ENCODE peak calls at places on chromosomes 5 and 9, in six cellular contexts. R, I, W, H, X and A are unnamed samples.

GRCh38 chr9:136545065-136545965 is 533 bp downstream of the NOTCH1 start:
- DNase-seq in I (peak), H (no peak), W (peak), X (no peak), R (no peak), A (no peak)

GRCh38 chr9:125844611-125845010 is 97.4 kb downstream of the PBX3 start:
- DNase-seq in X (no peak), W (no peak), H (no peak), I (no peak), R (no peak), A (no peak)

GRCh38 chr9:136769710-136770191 is 5.4 kb upstream of the LCN15 start:
- DNase-seq in I (peak), R (peak), X (no peak), W (peak), H (peak), A (no peak)

GRCh38 chr9:69822091-69822750 is 1.6 kb downstream of the CFAP95 start:
- DNase-seq in X (no peak), R (no peak), W (no peak), H (peak), I (no peak), A (no peak)

GRCh38 chr9:32707326-32707725 is 71.9 kb upstream of the TAF1L start:
- DNase-seq in X (no peak), H (no peak), I (no peak), W (no peak), R (no peak), A (no peak)

GRCh38 chr5:42599106-42599505 is 157.5 kb upstream of the CCDC152 start:
- DNase-seq in W (no peak), X (no peak), H (no peak), R (no peak), I (no peak), A (no peak)

GRCh38 chr9:8134629-8135028 is 335.1 kb upstream of the DMAC1 start:
- DNase-seq in I (no peak), R (no peak), X (no peak), W (no peak), H (no peak), A (no peak)

GRCh38 chr5:37715957-37716356 is 123.9 kb downstream of the GDNF start:
- DNase-seq in X (no peak), H (no peak), R (no peak), I (no peak), W (no peak), A (no peak)

GRCh38 chr5:169753795-169754194 is 116.7 kb downstream of the DOCK2 start:
- DNase-seq in I (no peak), R (no peak), X (no peak), H (no peak), W (no peak), A (peak)

GRCh38 chr9:136316271-136316751 is 11.0 kb upstream of the GPSM1 start:
- DNase-seq in W (peak), I (no peak), X (no peak), R (no peak), H (no peak), A (no peak)

GRCh38 chr5:162209005-162209605 is 141.5 kb downstream of the GABRG2 start:
- DNase-seq in I (peak), H (peak), W (no peak), R (no peak), X (peak), A (no peak)

GRCh38 chr5:83540105-83540504 is 68.6 kb downstream of the VCAN start:
- DNase-seq in W (no peak), R (no peak), X (no peak), I (no peak), H (no peak), A (no peak)

GRCh38 chr5:77419644-77420582 is 72.2 kb downstream of the WDR41 start:
- DNase-seq in W (no peak), H (no peak), R (no peak), X (no peak), I (no peak), A (no peak)

GRCh38 chr5:124176692-124177091 is 569.7 kb downstream of the ZNF608 start:
- DNase-seq in X (no peak), I (no peak), R (no peak), H (peak), W (no peak), A (no peak)

GRCh38 chr9:136608331-136609159 is 54.2 kb upstream of the EGFL7 start:
- DNase-seq in W (peak), X (no peak), I (no peak), R (no peak), H (no peak), A (no peak)

GRCh38 chr9:36665921-36666429 is 93.3 kb downstream of the MELK start:
- DNase-seq in W (no peak), X (no peak), I (no peak), R (no peak), H (no peak), A (no peak)

GRCh38 chr9:95181226-95181818 is 136.2 kb downstream of the FANCC start:
- DNase-seq in H (peak), I (peak), W (no peak), X (peak), R (no peak), A (no peak)

GRCh38 chr5:79743846-79744605 is 54.4 kb downstream of the CMYA5 start:
- DNase-seq in W (no peak), X (no peak), R (no peak), I (no peak), H (peak), A (no peak)

GRCh38 chr5:19987594-19988345 is at the start of gene CDH18:
- DNase-seq in X (no peak), I (peak), W (peak), R (peak), H (peak), A (peak)

GRCh38 chr5:45355189-45355992 is 340.8 kb downstream of the HCN1 start:
- DNase-seq in W (no peak), I (no peak), R (no peak), H (no peak), X (no peak), A (no peak)

GRCh38 chr5:23820764-23821471 is 313.5 kb downstream of the PRDM9 start:
- DNase-seq in W (no peak), H (peak), X (no peak), R (no peak), I (peak), A (no peak)

GRCh38 chr5:126742425-126742824 is 34.5 kb upstream of the LMNB1 start:
- DNase-seq in I (no peak), H (no peak), R (no peak), X (no peak), W (no peak), A (no peak)

GRCh38 chr5:132850066-132850465 is 16.2 kb downstream of the GDF9 start:
- DNase-seq in X (no peak), H (no peak), R (no peak), I (no peak), W (no peak), A (no peak)

GRCh38 chr5:113132579-113132978 is 156.0 kb downstream of the DCP2 start:
- DNase-seq in I (no peak), W (no peak), R (no peak), X (no peak), H (no peak), A (no peak)

GRCh38 chr5:126920291-126920690 is 110.1 kb downstream of the MARCHF3 start:
- DNase-seq in H (no peak), R (no peak), I (no peak), W (no peak), X (no peak), A (no peak)

GRCh38 chr5:172931001-172931536 is 28.2 kb upstream of the RPL26L1 start:
- DNase-seq in R (no peak), H (no peak), X (no peak), W (no peak), I (no peak), A (no peak)

GRCh38 chr9:82148849-82149544 is 160.4 kb downstream of the SPATA31D1 start:
- DNase-seq in W (no peak), H (no peak), X (no peak), R (no peak), I (peak), A (no peak)

GRCh38 chr5:68745459-68745858 is 348.4 kb upstream of the SLC30A5 start:
- DNase-seq in I (no peak), R (no peak), X (no peak), W (no peak), H (peak), A (no peak)

GRCh38 chr5:139863855-139864558 is 68.4 kb downstream of the PSD2 start:
- DNase-seq in X (no peak), W (peak), H (peak), R (peak), I (peak), A (no peak)

GRCh38 chr5:67401166-67401565 is 204.6 kb upstream of the CD180 start:
- DNase-seq in H (no peak), R (no peak), I (no peak), X (no peak), W (no peak), A (no peak)

GRCh38 chr5:107359033-107359915 is 311.5 kb downstream of the EFNA5 start:
- DNase-seq in I (no peak), W (no peak), R (no peak), X (no peak), H (no peak), A (no peak)

GRCh38 chr5:115402092-115402491 is 105.6 kb upstream of the CCDC112 start:
- DNase-seq in H (no peak), R (no peak), I (no peak), X (no peak), W (no peak), A (no peak)

GRCh38 chr5:109485030-109485429 is 75.3 kb upstream of the PJA2 start:
- DNase-seq in W (no peak), R (peak), X (no peak), I (peak), H (no peak), A (peak)

GRCh38 chr5:134506054-134507039 is 19.1 kb upstream of the JADE2 start:
- DNase-seq in H (peak), X (peak), R (peak), I (no peak), W (peak), A (peak)

GRCh38 chr9:75855509-75855908 is 35.0 kb upstream of the PCSK5 start:
- DNase-seq in I (no peak), R (no peak), X (peak), W (no peak), H (peak), A (no peak)

GRCh38 chr5:149345892-149346222 is 558 bp downstream of the GRPEL2 start:
- DNase-seq in R (no peak), I (no peak), H (peak), W (no peak), X (no peak), A (no peak)

GRCh38 chr9:16626577-16627130 is 243.8 kb downstream of the BNC2 start:
- DNase-seq in I (no peak), H (peak), R (peak), W (no peak), X (no peak), A (no peak)
- H3K4me3 ChIP-seq in I (peak), H (no peak), R (no peak), W (no peak), X (no peak), A (no peak)

GRCh38 chr9:131739988-131740648 is at the start of gene RAPGEF1:
- DNase-seq in I (peak), W (peak), H (peak), X (no peak), R (peak), A (peak)
- TF ChIP-seq POLR2AphosphoS5 in I (no peak), W (no peak), H (no peak), X (no peak), R (no peak), A (no peak)

GRCh38 chr9:35664531-35665470 is at the start of gene ARHGEF39:
- DNase-seq in X (peak), R (peak), H (peak), W (peak), I (peak), A (peak)
- TF ChIP-seq CTCF in X (no peak), R (no peak), H (peak), W (no peak), I (peak), A (no peak)

GRCh38 chr9:130039504-130040147 is 3.4 kb downstream of the FNBP1 start:
- DNase-seq in W (no peak), X (no peak), I (peak), H (peak), R (no peak), A (no peak)
- H3K4me3 ChIP-seq in W (no peak), X (no peak), I (no peak), H (no peak), R (peak), A (no peak)

GRCh38 chr9:113151696-113152630 is 1.2 kb downstream of the SLC31A2 start:
- DNase-seq in W (no peak), X (no peak), H (no peak), R (no peak), I (no peak), A (no peak)

GRCh38 chr9:113148377-113148715 is 2.5 kb upstream of the SLC31A2 start:
- DNase-seq in H (no peak), X (no peak), I (no peak), R (no peak), W (no peak), A (no peak)

GRCh38 chr9:113152699-113153098 is 1.9 kb downstream of the SLC31A2 start:
- DNase-seq in X (no peak), R (no peak), W (no peak), I (no peak), H (peak), A (no peak)

GRCh38 chr9:113148996-113149960 is 1.5 kb upstream of the SLC31A2 start:
- DNase-seq in W (no peak), R (no peak), I (no peak), X (no peak), H (no peak), A (no peak)

DNA sequence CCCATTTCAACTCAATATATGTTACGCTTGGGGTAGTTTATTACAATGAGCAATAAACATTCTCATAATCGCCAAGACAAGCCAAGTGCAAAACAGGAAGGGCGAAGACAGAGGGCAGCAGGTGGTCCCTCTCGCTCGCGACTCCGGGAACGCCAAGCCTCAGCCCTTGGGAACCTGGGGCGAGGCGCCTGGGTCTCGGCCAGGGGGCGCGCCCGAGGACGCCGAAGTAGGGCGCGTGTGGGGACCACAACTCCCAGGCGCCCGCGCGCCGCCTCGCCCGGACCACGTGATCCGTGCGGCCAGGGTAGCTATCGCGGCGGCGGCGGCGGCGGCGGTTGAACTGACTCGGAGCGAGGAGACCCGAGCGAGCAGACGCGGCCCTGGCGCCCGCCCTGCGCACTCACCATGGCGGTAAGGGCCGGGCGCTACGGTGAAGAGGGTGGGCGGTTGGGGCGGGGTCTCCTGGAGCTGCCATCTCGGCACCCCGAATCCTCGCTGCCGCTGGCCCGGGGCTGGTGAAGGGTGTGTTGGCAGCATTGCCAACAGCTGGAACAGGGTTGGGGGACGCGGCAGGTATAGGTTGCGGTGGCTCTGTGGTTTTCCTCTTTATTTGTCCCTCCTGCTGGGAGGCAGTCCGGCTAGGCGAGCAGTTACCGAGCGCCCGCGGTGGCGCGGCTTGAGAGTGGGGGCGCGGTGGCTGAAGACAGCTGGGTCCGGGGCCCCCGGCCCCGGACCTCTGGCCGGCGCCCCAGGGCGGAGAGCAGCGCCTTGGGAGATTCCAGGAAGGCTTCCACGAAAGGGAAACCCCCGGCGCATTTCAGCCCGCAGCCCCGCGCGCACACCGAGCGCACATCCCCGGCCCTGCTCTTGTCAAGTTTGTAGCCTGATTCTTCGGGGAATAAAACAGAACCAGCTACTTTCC is at the start of gene SLC31A2:
- DNase-seq in W (peak), I (peak), R (peak), H (peak), X (peak), A (peak)
- TF ChIP-seq POLR2AphosphoS5 in W (peak), I (no peak), R (peak), H (peak), X (peak), A (peak)

DNA sequence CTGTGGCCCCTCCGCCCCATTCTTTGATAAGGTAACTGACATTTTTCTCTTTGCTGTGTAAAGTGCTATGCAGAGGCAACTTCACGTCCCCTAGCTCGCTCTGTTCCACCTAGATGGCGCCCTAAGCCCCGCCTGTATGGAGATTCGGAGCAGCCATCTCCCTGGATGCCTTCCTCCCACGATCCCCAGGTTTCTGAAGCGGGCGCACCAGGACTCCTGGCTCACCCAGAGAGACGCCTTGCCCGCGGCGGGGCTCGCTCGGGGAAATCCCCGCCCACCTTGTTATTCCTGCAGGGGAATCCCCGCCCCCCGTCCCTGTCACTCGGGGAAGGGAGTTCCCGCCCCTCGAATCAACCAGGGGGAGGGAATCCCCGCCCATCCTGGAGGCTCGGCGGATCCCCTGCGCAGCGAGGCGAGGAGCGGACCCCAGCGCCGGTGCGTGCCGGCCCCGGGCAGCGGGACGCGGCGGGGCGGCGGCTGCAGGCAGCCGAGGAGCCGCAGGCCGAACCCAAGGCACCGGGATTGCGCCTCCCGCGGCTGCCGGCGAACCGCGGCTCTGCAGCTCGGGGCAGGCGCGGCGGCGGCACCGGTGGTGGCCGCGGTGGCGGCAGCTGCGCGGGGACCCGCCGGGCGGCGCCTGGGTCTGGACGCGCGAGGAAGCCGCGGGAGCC is at the start of gene PDZD2:
- DNase-seq in H (peak), W (peak), R (peak), X (peak), I (peak), A (peak)
- TF ChIP-seq CTCF in H (peak), W (peak), R (no peak), X (no peak), I (peak), A (peak)

GRCh38 chr5:141001854-141002666 is 35.8 kb downstream of the PCDHAC2 start:
- DNase-seq in X (peak), H (peak), R (no peak), I (peak), W (peak), A (no peak)
- H3K4me3 ChIP-seq in X (peak), H (peak), R (peak), I (peak), W (peak), A (no peak)